ENCODE peak calls at places on chromosomes 3 and 15, in nine cellular contexts. D, R, P, G, C, N, Q, B and T are unnamed samples.

GRCh38 chr3:29637093-29637492 is 356.2 kb downstream of the RBMS3 start:
- DNase-seq in D (no peak), R (no peak), P (no peak), G (no peak), C (peak; percentile 15), N (no peak), Q (peak; percentile 28), B (no peak), T (no peak)

GRCh38 chr3:9196009-9196408 is 53.4 kb downstream of the SRGAP3 start:
- DNase-seq in D (no peak), R (no peak), P (no peak), G (no peak), C (no peak), N (no peak), Q (no peak), B (no peak), T (no peak)

GRCh38 chr3:187841552-187841951 is 96.3 kb upstream of the BCL6 start:
- DNase-seq in D (peak; percentile 65), R (no peak), P (no peak), G (no peak), C (peak; percentile 13), N (no peak), Q (no peak), B (no peak), T (peak; percentile 17)

GRCh38 chr3:100032262-100032661 is 82.0 kb downstream of the FILIP1L start:
- DNase-seq in D (peak; percentile 77), R (no peak), P (peak; percentile 33), G (no peak), C (peak; percentile 72), N (no peak), Q (no peak), B (no peak), T (peak; percentile 90)

GRCh38 chr15:85976986-85977385 is 102.7 kb upstream of the AGBL1 start:
- DNase-seq in D (no peak), R (no peak), P (no peak), G (no peak), C (peak; percentile 0), N (no peak), Q (no peak), B (no peak), T (no peak)

GRCh38 chr15:95368211-95368610 is 962.3 kb upstream of the NR2F2 start:
- DNase-seq in D (peak; percentile 31), R (no peak), P (no peak), G (no peak), C (no peak), N (no peak), Q (no peak), B (no peak), T (no peak)

GRCh38 chr3:45043715-45044299 is 17.7 kb downstream of the CLEC3B start:
- DNase-seq in D (peak; percentile 79), R (no peak), P (no peak), G (no peak), C (peak; percentile 95), N (no peak), Q (no peak), B (peak; percentile 2), T (peak; percentile 94)

GRCh38 chr15:78679089-78679511 is 38.1 kb upstream of the CHRNB4 start:
- DNase-seq in D (no peak), R (no peak), P (no peak), G (no peak), C (no peak), N (no peak), Q (no peak), B (no peak), T (no peak)